ENCODE peak calls at places on chromosomes 16 and 17, in four cellular contexts. O is K562, M is A549, I is HepG2. D is an unnamed sample.

GRCh38 chr17:69809331-69809730 is 265.7 kb upstream of the KCNJ16 start:
- DNase-seq in M (no peak), O (no peak), I (no peak), D (no peak)

GRCh38 chr16:3508736-3509135 is 7.9 kb downstream of the CLUAP1 start:
- DNase-seq in I (no peak), O (no peak), M (no peak), D (no peak)

GRCh38 chr16:2773188-2773968 is 3.7 kb downstream of the ELOB start:
- DNase-seq in I (no peak), M (no peak), O (no peak), D (no peak)

GRCh38 chr17:10631048-10631700 is 25.9 kb downstream of the MYH3 start:
- DNase-seq in I (no peak), M (peak; percentile 44), O (peak; percentile 37), D (peak; percentile 69)

GRCh38 chr17:2634361-2634960 is 41.0 kb downstream of the PAFAH1B1 start:
- DNase-seq in O (no peak), M (peak; percentile 56), I (no peak), D (no peak)

GRCh38 chr17:28982191-28982793 is 23.5 kb downstream of the SEZ6 start:
- DNase-seq in M (no peak), I (peak; percentile 18), O (no peak), D (no peak)

GRCh38 chr16:58086381-58087208 is 42.6 kb downstream of the CFAP20 start:
- DNase-seq in O (no peak), I (no peak), M (no peak), D (no peak)

GRCh38 chr17:21271767-21272166 is 12.7 kb upstream of the MAP2K3 start:
- DNase-seq in I (no peak), M (no peak), O (peak; percentile 25), D (no peak)

GRCh38 chr16:85712841-85713240 is 24.1 kb upstream of the GINS2 start:
- DNase-seq in O (no peak), M (no peak), I (no peak), D (no peak)

GRCh38 chr17:39573447-39574298 is 34.0 kb downstream of the NEUROD2 start:
- DNase-seq in I (peak; percentile 20), M (peak; percentile 81), O (peak; percentile 73), D (peak; percentile 70)

GRCh38 chr16:81520560-81521135 is 76.0 kb downstream of the CMIP start:
- DNase-seq in I (no peak), M (no peak), O (no peak), D (no peak)

GRCh38 chr17:51052235-51052634 is 68.4 kb downstream of the SPAG9 start:
- DNase-seq in M (no peak), O (no peak), I (no peak), D (no peak)

GRCh38 chr17:385195-385835 is 32.7 kb upstream of the RPH3AL start:
- DNase-seq in M (peak; percentile 56), O (no peak), I (no peak), D (peak; percentile 63)

GRCh38 chr17:39735882-39736281 is 1.9 kb upstream of the GRB7 start:
- DNase-seq in I (no peak), O (no peak), M (no peak), D (no peak)

GRCh38 chr17:3978421-3979275 is 14.4 kb upstream of the ATP2A3 start:
- DNase-seq in I (no peak), O (no peak), M (no peak), D (no peak)

GRCh38 chr16:16146380-16147315 is 76.6 kb downstream of the ABCC6 start:
- DNase-seq in I (no peak), M (no peak), O (no peak), D (no peak)

GRCh38 chr17:40922239-40922638 is 15.2 kb downstream of the KRT23 start:
- DNase-seq in O (no peak), M (peak; percentile 80), I (peak; percentile 68), D (no peak)

DNA sequence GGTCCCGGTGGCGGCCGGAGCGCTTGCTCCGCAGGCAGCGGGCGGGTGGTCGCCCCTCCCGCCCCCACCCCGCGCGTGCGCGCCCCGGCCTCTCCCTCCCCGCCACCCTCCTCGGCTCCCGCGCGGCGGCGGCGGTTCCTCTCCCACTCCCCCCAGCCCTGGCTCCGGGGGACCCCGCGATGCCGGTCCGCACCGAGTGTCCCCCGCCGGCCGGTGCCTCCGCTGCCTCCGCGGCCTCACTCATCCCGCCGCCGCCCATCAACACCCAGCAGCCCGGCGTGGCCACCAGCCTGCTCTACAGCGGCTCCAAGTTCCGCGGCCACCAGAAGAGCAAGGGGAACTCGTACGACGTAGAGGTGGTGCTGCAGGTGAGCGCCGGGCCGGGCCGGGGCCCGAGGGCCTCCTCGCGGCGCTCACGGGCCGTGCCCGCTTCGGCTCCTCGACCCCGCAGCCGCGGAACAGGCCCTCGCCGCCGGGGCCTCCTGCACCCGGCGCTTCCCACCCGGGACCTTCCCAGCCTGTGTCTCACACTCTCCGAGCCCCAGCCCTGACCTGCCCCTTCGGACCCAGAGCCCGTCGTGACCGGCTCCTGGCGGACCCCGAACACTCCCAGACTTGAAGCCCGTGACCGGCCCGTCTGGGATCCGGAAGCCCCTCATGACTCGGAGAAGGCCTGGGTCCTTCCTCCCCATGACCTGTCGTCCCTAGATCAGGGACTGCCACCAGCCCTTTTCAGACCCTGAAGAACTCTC is 503 bp downstream of the GID4 start:
- DNase-seq in O (no peak), I (no peak), M (peak; percentile 46), D (peak; percentile 56)
- TF ChIP-seq HMGXB4 in O (no peak), I (no peak), M (no peak), D (no peak)

GRCh38 chr16:48164907-48165715 is 9.3 kb upstream of the ABCC12 start:
- DNase-seq in I (peak; percentile 82), M (peak; percentile 83), O (peak; percentile 80), D (peak; percentile 86)
- TF ChIP-seq HMGXB4 in I (peak; percentile 90), M (no peak), O (no peak), D (no peak)

DNA sequence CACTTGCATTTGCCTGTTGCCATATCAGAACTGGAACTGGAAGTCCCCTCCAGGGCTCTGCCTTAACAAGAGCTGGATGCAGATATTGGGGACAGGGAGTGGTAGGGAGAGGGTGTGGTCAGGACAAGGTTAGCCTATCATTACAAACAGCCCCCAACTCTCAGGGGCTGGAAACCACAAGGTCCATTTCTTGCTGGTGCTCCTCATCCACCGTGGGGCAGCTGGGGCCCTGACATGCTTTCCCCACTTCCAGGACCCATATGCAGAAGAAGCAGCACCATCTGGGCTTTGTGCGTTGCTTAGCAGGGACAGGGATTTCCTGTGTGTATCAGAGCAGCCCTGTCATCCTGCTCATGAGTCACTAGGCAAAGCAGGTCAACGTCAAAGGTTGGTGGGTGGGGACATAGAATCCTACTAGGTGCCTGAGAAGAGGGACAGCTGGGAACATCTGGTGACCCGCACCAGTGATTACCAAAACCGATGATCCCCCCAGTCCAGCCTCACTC is 26.9 kb downstream of the RGS9 start:
- DNase-seq in I (peak; percentile 18), O (peak; percentile 61), M (peak; percentile 70), D (no peak)
- TF ChIP-seq HMGXB4 in I (no peak), O (no peak), M (no peak), D (no peak)

GRCh38 chr17:31997005-31997404 is 10.2 kb upstream of the LRRC37B start:
- DNase-seq in M (no peak), O (no peak), I (no peak), D (no peak)
- TF ChIP-seq HMGXB4 in M (no peak), O (no peak), I (no peak), D (no peak)

GRCh38 chr17:27506348-27507218 is 50.3 kb downstream of the KSR1 start:
- DNase-seq in M (no peak), O (peak; percentile 34), I (no peak), D (peak; percentile 52)
- TF ChIP-seq HMGXB4 in M (no peak), O (no peak), I (no peak), D (no peak)

GRCh38 chr17:82491196-82491530 is 28.4 kb upstream of the FOXK2 start:
- DNase-seq in O (no peak), I (no peak), M (no peak), D (no peak)

GRCh38 chr17:82490512-82491195 is 28.9 kb upstream of the FOXK2 start:
- DNase-seq in I (no peak), O (no peak), M (no peak), D (no peak)

GRCh38 chr17:82489851-82490511 is 29.6 kb upstream of the FOXK2 start:
- DNase-seq in I (no peak), O (no peak), M (no peak), D (no peak)

GRCh38 chr17:82487898-82488297 is 29.4 kb downstream of the NARF start:
- DNase-seq in M (no peak), O (no peak), I (no peak), D (no peak)

DNA sequence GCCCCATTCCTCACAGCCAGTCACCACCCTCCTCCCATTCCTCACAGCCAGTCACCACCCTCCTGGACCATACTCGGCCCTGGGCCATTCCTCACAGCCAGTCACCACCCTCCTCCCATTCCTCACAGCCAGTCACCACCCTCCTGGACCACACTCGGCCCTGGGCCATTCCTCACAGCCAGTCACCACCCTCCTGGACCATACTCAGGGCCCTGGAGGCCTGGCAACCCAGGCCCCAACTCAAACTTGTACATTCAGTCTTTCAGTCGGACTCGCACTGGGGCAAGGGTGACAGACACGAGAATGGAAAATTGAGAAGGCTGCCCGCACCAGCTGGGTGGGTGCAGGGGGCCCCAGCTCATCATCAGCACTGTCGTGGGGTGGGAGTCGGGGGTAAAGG is 30.4 kb upstream of the FOXK2 start:
- DNase-seq in M (no peak), O (no peak), I (no peak), D (no peak)
- TF ChIP-seq HMGXB4 in M (no peak), O (no peak), I (no peak), D (no peak)

GRCh38 chr16:57043248-57043647 is 49.1 kb upstream of the CPNE2 start:
- DNase-seq in O (no peak), I (no peak), M (no peak), D (no peak)

GRCh38 chr16:57042157-57043111 is 49.9 kb upstream of the CPNE2 start:
- DNase-seq in O (no peak), M (no peak), I (no peak), D (no peak)

GRCh38 chr16:57048095-57048494 is 44.3 kb upstream of the CPNE2 start:
- DNase-seq in O (no peak), M (no peak), I (no peak), D (no peak)

GRCh38 chr16:57044931-57045693 is 47.3 kb upstream of the CPNE2 start:
- DNase-seq in M (no peak), O (no peak), I (no peak), D (no peak)

GRCh38 chr16:57045694-57046381 is 46.5 kb upstream of the CPNE2 start:
- DNase-seq in M (peak; percentile 48), I (peak; percentile 71), O (peak; percentile 76), D (peak; percentile 71)
- TF ChIP-seq HMGXB4 in M (no peak), I (peak; percentile 70), O (no peak), D (no peak)

GRCh38 chr16:59697746-59698145 is 963.6 kb upstream of the GOT2 start:
- DNase-seq in I (no peak), M (no peak), O (no peak), D (no peak)
- TF ChIP-seq HMGXB4 in I (no peak), M (no peak), O (no peak), D (no peak)

DNA sequence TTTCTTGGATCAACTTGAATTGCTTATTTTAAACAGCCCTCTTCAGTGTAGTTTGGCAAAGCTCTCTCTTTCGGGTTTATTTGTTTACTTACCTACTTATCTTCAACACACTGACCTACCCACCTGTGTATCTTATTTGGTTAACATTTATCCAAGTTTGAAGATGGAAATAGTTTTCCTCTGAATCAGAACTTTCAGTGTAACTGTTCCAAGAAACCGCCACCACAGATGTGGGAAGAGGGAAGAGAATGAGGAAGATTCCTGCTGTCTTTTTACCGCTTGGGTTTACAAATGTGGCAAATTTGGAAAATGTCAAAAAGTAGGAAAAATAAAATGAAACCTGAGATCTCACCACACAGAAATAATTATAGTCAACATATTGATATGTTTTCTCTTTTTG is 115.8 kb downstream of the MSI2 start:
- DNase-seq in O (no peak), M (peak; percentile 89), I (peak; percentile 92), D (no peak)
- TF ChIP-seq HMGXB4 in O (no peak), M (no peak), I (no peak), D (no peak)